ENCODE peak calls at places on chromosomes 2 and 18, in ten cellular contexts. A is substantia nigra; S is stimulated activated CD4-positive, alpha-beta T cell treated with anti-CD3 and anti-CD28 coated beads, Interleukin-2, amount 100 ng/mL, for 48 hours; H is body of pancreas; U is fibroblast of the conjunctiva; B is bronchial epithelial cell; V is B cell; L is KG1; X is iris pigment epithelial cell; T is T1000. Q is an unnamed sample.
A peak's percentile ranks its signal among the peaks of the same experiment; 100 is the strongest.

GRCh38 chr2:235511187-235511661 is 17.4 kb downstream of the AGAP1 start:
- DNase-seq in T (peak; percentile 41), V (no peak), B (peak; percentile 85), H (peak; percentile 45), A (no peak), U (peak; percentile 22), S (no peak), L (no peak), X (peak; percentile 86), Q (no peak)

GRCh38 chr2:38045811-38046210 is 30.1 kb downstream of the CYP1B1 start:
- DNase-seq in B (no peak), U (no peak), H (no peak), T (no peak), A (no peak), L (no peak), X (peak; percentile 53), V (no peak), S (no peak), Q (no peak)

GRCh38 chr2:53242090-53242489 is 525.5 kb upstream of the CHAC2 start:
- DNase-seq in B (no peak), V (no peak), U (no peak), H (peak; percentile 24), X (no peak), L (no peak), T (no peak), A (no peak), S (no peak), Q (no peak)

GRCh38 chr18:23470620-23471387 is 17.7 kb downstream of the RIOK3 start:
- DNase-seq in S (no peak), A (no peak), V (no peak), U (no peak), H (no peak), X (no peak), L (no peak), T (no peak), B (no peak), Q (no peak)

GRCh38 chr18:33627114-33627513 is 49.1 kb downstream of the ASXL3 start:
- DNase-seq in V (no peak), X (no peak), A (no peak), B (no peak), L (no peak), H (no peak), T (no peak), S (no peak), U (no peak), Q (no peak)

GRCh38 chr18:43393174-43393573 is 115.9 kb upstream of the SYT4 start:
- DNase-seq in B (no peak), U (peak; percentile 18), L (no peak), S (no peak), A (no peak), V (no peak), T (no peak), H (no peak), X (no peak), Q (no peak)

GRCh38 chr18:3604626-3605408 is 154.8 kb downstream of the TGIF1 start:
- DNase-seq in V (peak; percentile 48), L (peak; percentile 39), S (no peak), U (peak; percentile 94), A (no peak), B (peak; percentile 96), H (no peak), T (no peak), X (peak; percentile 95), Q (peak; percentile 96)

GRCh38 chr2:221492606-221493005 is 79.5 kb downstream of the EPHA4 start:
- DNase-seq in A (no peak), L (no peak), X (peak; percentile 29), T (no peak), H (no peak), B (no peak), V (no peak), U (peak; percentile 28), S (no peak), Q (no peak)

GRCh38 chr2:235952714-235953113 is 215.5 kb downstream of the GBX2 start:
- DNase-seq in X (no peak), T (no peak), L (no peak), B (no peak), H (no peak), S (no peak), A (no peak), V (no peak), U (no peak), Q (no peak)

GRCh38 chr2:3571284-3571683 is 3.8 kb upstream of the RPS7 start:
- DNase-seq in B (no peak), V (no peak), X (no peak), U (no peak), A (no peak), H (no peak), L (no peak), T (no peak), S (no peak), Q (no peak)

GRCh38 chr2:235970204-235971040 is 197.8 kb downstream of the GBX2 start:
- DNase-seq in B (no peak), A (no peak), L (no peak), X (no peak), S (no peak), H (no peak), V (no peak), U (no peak), T (no peak), Q (no peak)

GRCh38 chr18:48902856-48903601 is 47.7 kb downstream of the SMAD7 start:
- DNase-seq in T (no peak), U (peak; percentile 28), H (peak; percentile 31), A (no peak), S (no peak), V (no peak), X (peak; percentile 79), L (no peak), B (no peak), Q (no peak)

GRCh38 chr2:21220930-21221329 is 97.2 kb downstream of the TDRD15 start:
- DNase-seq in B (peak; percentile 83), X (peak; percentile 13), U (no peak), T (no peak), H (peak; percentile 25), V (no peak), S (no peak), L (no peak), A (no peak), Q (no peak)

GRCh38 chr2:203763425-203764272 is 57.2 kb downstream of the CD28 start:
- DNase-seq in H (no peak), V (no peak), S (no peak), X (no peak), B (no peak), U (no peak), T (no peak), L (no peak), A (no peak), Q (no peak)

GRCh38 chr2:30588891-30589495 is 141.9 kb downstream of the LCLAT1 start:
- DNase-seq in V (no peak), S (no peak), L (no peak), T (no peak), H (no peak), B (no peak), U (no peak), X (no peak), A (no peak), Q (no peak)

GRCh38 chr18:52236134-52236533 is 103.9 kb upstream of the DCC start:
- DNase-seq in S (no peak), T (no peak), U (no peak), X (no peak), L (no peak), H (no peak), V (no peak), B (peak; percentile 64), A (no peak), Q (no peak)

GRCh38 chr2:241870611-241871537 is 1.3 kb downstream of the RTP5 start:
- DNase-seq in U (no peak), A (no peak), L (no peak), B (no peak), S (no peak), T (no peak), H (no peak), X (no peak), V (no peak), Q (no peak)

GRCh38 chr2:161625314-161625919 is 1.2 kb downstream of the SLC4A10 start:
- DNase-seq in A (no peak), L (no peak), S (no peak), U (no peak), V (no peak), H (no peak), T (no peak), B (no peak), X (no peak), Q (no peak)

GRCh38 chr18:79961527-79962291 is 2.7 kb upstream of the HSBP1L1 start:
- DNase-seq in H (no peak), S (no peak), T (no peak), X (no peak), V (no peak), L (no peak), A (no peak), U (no peak), B (peak; percentile 48), Q (no peak)

GRCh38 chr2:184154438-184154837 is 443.9 kb upstream of the ZNF804A start:
- DNase-seq in X (peak; percentile 29), B (peak; percentile 42), T (no peak), L (no peak), A (no peak), V (no peak), S (no peak), U (no peak), H (no peak), Q (no peak)

GRCh38 chr2:23250371-23250770 is 134.6 kb upstream of the KLHL29 start:
- DNase-seq in X (no peak), U (no peak), B (no peak), S (no peak), H (no peak), T (no peak), L (no peak), A (peak; percentile 22), V (no peak), Q (no peak)

GRCh38 chr2:27082773-27083409 is 3.7 kb upstream of the KHK start:
- DNase-seq in U (no peak), T (no peak), S (no peak), H (no peak), B (no peak), A (no peak), L (no peak), V (no peak), X (no peak), Q (no peak)

GRCh38 chr2:17326717-17327116 is 191.5 kb downstream of the RAD51AP2 start:
- DNase-seq in U (no peak), S (no peak), B (no peak), V (no peak), L (no peak), H (no peak), T (no peak), A (no peak), X (no peak), Q (no peak)

GRCh38 chr2:120686511-120687168 is 49.0 kb upstream of the GLI2 start:
- DNase-seq in L (no peak), U (no peak), X (no peak), B (no peak), H (no peak), T (no peak), A (no peak), V (peak; percentile 3), S (peak; percentile 11), Q (no peak)

GRCh38 chr2:118902279-118903028 is 39.5 kb upstream of the MARCO start:
- DNase-seq in A (no peak), X (no peak), T (no peak), V (no peak), U (no peak), H (no peak), L (peak; percentile 13), B (no peak), S (no peak), Q (no peak)

GRCh38 chr18:61833387-61833786 is 59.4 kb downstream of the RNF152 start:
- DNase-seq in A (no peak), V (no peak), L (peak; percentile 37), S (no peak), B (no peak), H (no peak), U (no peak), T (no peak), X (peak; percentile 93), Q (peak; percentile 41)